ENCODE peak calls at places on chromosomes 1 and 21, in four cellular contexts. W is GM12878, S is K562, J is HepG2. Z is an unnamed sample.

GRCh38 chr1:147636314-147636713 is 34.0 kb downstream of the ACP6 start:
- DNase-seq in W (no peak), S (no peak), J (peak), Z (no peak)

GRCh38 chr1:231318015-231318355 is 19.7 kb downstream of the EXOC8 start:
- DNase-seq in W (no peak), S (no peak), J (no peak), Z (no peak)

GRCh38 chr1:64624446-64624766 is 120.5 kb upstream of the RAVER2 start:
- DNase-seq in W (no peak), S (no peak), J (no peak), Z (no peak)

GRCh38 chr1:51627672-51628071 is 10.8 kb downstream of the OSBPL9 start:
- DNase-seq in W (no peak), S (peak), J (peak), Z (peak)

GRCh38 chr1:20574686-20575543 is 14.0 kb upstream of the CDA start:
- DNase-seq in W (no peak), S (peak), J (peak), Z (peak)

GRCh38 chr1:39177641-39178040 is 26.9 kb upstream of the MACF1 start:
- DNase-seq in W (no peak), S (no peak), J (no peak), Z (no peak)

GRCh38 chr1:17012775-17013501 is 1.2 kb upstream of the ATP13A2 start:
- DNase-seq in W (no peak), S (no peak), J (no peak), Z (no peak)

GRCh38 chr1:234561322-234561721 is 48.7 kb downstream of the IRF2BP2 start:
- DNase-seq in W (no peak), S (no peak), J (peak), Z (no peak)

GRCh38 chr1:196115641-196116040 is 492.6 kb downstream of the KCNT2 start:
- DNase-seq in W (no peak), S (peak), J (no peak), Z (no peak)

GRCh38 chr1:58714594-58714993 is 14.7 kb upstream of the MYSM1 start:
- DNase-seq in W (no peak), S (no peak), J (no peak), Z (no peak)

GRCh38 chr1:157360021-157360390 is 192.3 kb downstream of the FCRL5 start:
- DNase-seq in W (no peak), S (no peak), J (no peak), Z (no peak)

GRCh38 chr1:172390620-172391491 is 29.6 kb upstream of the C1orf105 start:
- DNase-seq in W (peak), S (no peak), J (no peak), Z (no peak)

GRCh38 chr1:78577257-78578100 is 42.8 kb upstream of the IFI44L start:
- DNase-seq in W (no peak), S (no peak), J (no peak), Z (no peak)

GRCh38 chr1:159828916-159829634 is 2.4 kb downstream of the SLAMF8 start:
- DNase-seq in W (peak), S (peak), J (peak), Z (peak)

GRCh38 chr1:29645586-29645985 is 409.3 kb downstream of the PTPRU start:
- DNase-seq in W (no peak), S (no peak), J (no peak), Z (no peak)

GRCh38 chr1:19704247-19705113 is 39.8 kb downstream of the HTR6 start:
- DNase-seq in W (no peak), S (peak), J (peak), Z (peak)

GRCh38 chr1:224168859-224169380 is 14.1 kb upstream of the DEGS1 start:
- DNase-seq in W (peak), S (no peak), J (peak), Z (no peak)

GRCh38 chr1:190353538-190354101 is 124.0 kb downstream of the BRINP3 start:
- DNase-seq in W (no peak), S (no peak), J (no peak), Z (no peak)

GRCh38 chr1:156676450-156676819 is 772 bp downstream of the NES start:
- DNase-seq in W (no peak), S (no peak), J (no peak), Z (no peak)

GRCh38 chr1:53114090-53114489 is 28.3 kb downstream of the SLC1A7 start:
- DNase-seq in W (no peak), S (no peak), J (no peak), Z (no peak)

GRCh38 chr1:197692965-197693364 is 82.3 kb downstream of the DENND1B start:
- DNase-seq in W (no peak), S (peak), J (peak), Z (no peak)

GRCh38 chr1:43587594-43587993 is 56.9 kb downstream of the PTPRF start:
- DNase-seq in W (no peak), S (no peak), J (no peak), Z (no peak)

GRCh38 chr1:173191011-173191410 is 16.1 kb downstream of the TNFSF4 start:
- DNase-seq in W (no peak), S (no peak), J (no peak), Z (no peak)

GRCh38 chr1:103256490-103256889 is 148.2 kb upstream of the COL11A1 start:
- DNase-seq in W (no peak), S (no peak), J (no peak), Z (no peak)

GRCh38 chr21:42580793-42581201 is 67.1 kb downstream of the SLC37A1 start:
- DNase-seq in W (no peak), S (no peak), J (no peak), Z (no peak)

GRCh38 chr1:162942903-162943567 is 82.1 kb upstream of the CCDC190 start:
- DNase-seq in W (no peak), S (no peak), J (no peak), Z (no peak)

GRCh38 chr1:168396940-168397680 is 116.4 kb downstream of the TBX19 start:
- DNase-seq in W (no peak), S (no peak), J (no peak), Z (no peak)

GRCh38 chr1:20792177-20792576 is 5.1 kb upstream of the HP1BP3 start:
- DNase-seq in W (no peak), S (no peak), J (no peak), Z (no peak)

GRCh38 chr1:62131093-62131725 is 63.4 kb upstream of the L1TD1 start:
- DNase-seq in W (no peak), S (peak), J (peak), Z (peak)

GRCh38 chr1:81432654-81433109 is 368.1 kb upstream of the ADGRL2 start:
- DNase-seq in W (no peak), S (no peak), J (no peak), Z (no peak)

GRCh38 chr1:38699330-38700076 is 160.1 kb downstream of the RRAGC start:
- DNase-seq in W (no peak), S (no peak), J (no peak), Z (no peak)

GRCh38 chr21:38171723-38172344 is 85.0 kb upstream of the KCNJ15 start:
- DNase-seq in W (no peak), S (no peak), J (no peak), Z (no peak)

GRCh38 chr1:223620297-223620900 is 45.1 kb downstream of the CAPN8 start:
- DNase-seq in W (no peak), S (peak), J (no peak), Z (no peak)

GRCh38 chr21:36208326-36209013 is 51.8 kb downstream of the DOP1B start:
- DNase-seq in W (no peak), S (no peak), J (no peak), Z (no peak)
- TF ChIP-seq FOXK2 in W (no peak), S (no peak), J (no peak), Z (no peak)

GRCh38 chr1:22509815-22510214 is 53.5 kb upstream of the EPHA8 start:
- DNase-seq in W (no peak), S (no peak), J (no peak), Z (no peak)

GRCh38 chr1:22506130-22506692 is 54.6 kb downstream of the ZBTB40 start:
- DNase-seq in W (no peak), S (no peak), J (no peak), Z (no peak)

GRCh38 chr1:22507582-22507981 is 55.7 kb upstream of the EPHA8 start:
- DNase-seq in W (no peak), S (no peak), J (no peak), Z (peak)

GRCh38 chr1:22508991-22509390 is 54.3 kb upstream of the EPHA8 start:
- DNase-seq in W (no peak), S (no peak), J (no peak), Z (no peak)

GRCh38 chr1:22508329-22508728 is 55.0 kb upstream of the EPHA8 start:
- DNase-seq in W (no peak), S (no peak), J (no peak), Z (no peak)
- TF ChIP-seq TARDBP in W (no peak), S (no peak), J (no peak), Z (no peak)

GRCh38 chr1:186498695-186499389 is 37.9 kb upstream of the PDC start:
- DNase-seq in W (no peak), S (no peak), J (no peak), Z (no peak)
- TF ChIP-seq SP1 in W (no peak), S (no peak), J (no peak), Z (no peak)

GRCh38 chr1:42420911-42421585 is 34.8 kb downstream of the ZMYND12 start:
- DNase-seq in W (no peak), S (no peak), J (no peak), Z (peak)
- TF ChIP-seq FOXK2 in W (no peak), S (no peak), J (no peak), Z (no peak)

GRCh38 chr1:26921126-26921461 is 449 bp upstream of the NUDC start:
- DNase-seq in W (no peak), S (no peak), J (no peak), Z (no peak)

GRCh38 chr1:26923711-26924110 is 2.2 kb downstream of the NUDC start:
- DNase-seq in W (no peak), S (no peak), J (no peak), Z (no peak)

GRCh38 chr1:26921462-26922200 is at the start of gene NUDC:
- DNase-seq in W (peak), S (peak), J (peak), Z (peak)

GRCh38 chr1:26922901-26923300 is 1.4 kb downstream of the NUDC start:
- DNase-seq in W (no peak), S (no peak), J (peak), Z (no peak)

GRCh38 chr1:26922201-26922729 is 722 bp downstream of the NUDC start:
- DNase-seq in W (no peak), S (peak), J (no peak), Z (no peak)
- TF ChIP-seq TARDBP in W (no peak), S (no peak), J (no peak), Z (no peak)

GRCh38 chr21:45767071-45768006 is 123.8 kb downstream of the PCBP3 start:
- DNase-seq in W (no peak), S (no peak), J (no peak), Z (no peak)

GRCh38 chr21:45769239-45769758 is 125.8 kb downstream of the PCBP3 start:
- DNase-seq in W (no peak), S (no peak), J (no peak), Z (no peak)

GRCh38 chr21:45768741-45769049 is 125.2 kb downstream of the PCBP3 start:
- DNase-seq in W (no peak), S (no peak), J (no peak), Z (no peak)

GRCh38 chr21:45766501-45766900 is 123.0 kb downstream of the PCBP3 start:
- DNase-seq in W (no peak), S (no peak), J (no peak), Z (no peak)

DNA sequence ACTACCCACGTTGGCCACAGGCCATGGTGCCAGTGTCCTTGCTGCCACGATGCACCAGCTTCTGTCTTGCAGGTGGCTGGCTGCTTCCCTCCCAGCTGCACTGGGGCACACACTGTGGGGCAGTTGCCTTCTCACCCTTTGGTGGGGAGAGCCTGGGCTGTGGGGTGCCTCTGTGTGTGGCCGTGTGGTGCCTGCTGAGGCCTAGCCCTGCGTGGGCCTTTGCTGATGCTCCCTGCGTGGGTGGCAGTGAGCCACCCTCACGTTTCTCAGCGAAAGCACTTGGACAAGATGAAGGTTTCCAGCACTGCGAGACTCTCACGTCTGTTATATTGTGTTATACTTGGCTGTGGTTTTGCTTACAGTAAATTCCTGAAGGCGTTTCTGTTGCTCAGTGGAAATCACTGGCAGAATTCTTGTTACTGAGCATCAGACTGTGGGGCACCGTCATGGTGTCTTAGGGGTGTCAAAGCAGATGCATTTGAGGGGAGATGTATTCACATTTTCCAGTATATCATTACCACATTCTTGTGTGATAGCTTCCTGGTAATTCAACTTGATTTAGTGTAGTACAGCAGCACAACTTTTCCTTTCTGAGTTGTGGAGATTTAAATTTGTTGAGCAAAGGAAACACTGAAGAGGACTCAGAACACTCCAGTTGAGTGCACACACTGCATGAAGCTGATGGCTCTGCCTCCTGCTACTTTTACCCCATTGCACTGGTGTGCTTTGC is 124.7 kb downstream of the PCBP3 start:
- DNase-seq in W (no peak), S (no peak), J (no peak), Z (no peak)
- TF ChIP-seq SP1 in W (no peak), S (no peak), J (no peak), Z (no peak)

DNA sequence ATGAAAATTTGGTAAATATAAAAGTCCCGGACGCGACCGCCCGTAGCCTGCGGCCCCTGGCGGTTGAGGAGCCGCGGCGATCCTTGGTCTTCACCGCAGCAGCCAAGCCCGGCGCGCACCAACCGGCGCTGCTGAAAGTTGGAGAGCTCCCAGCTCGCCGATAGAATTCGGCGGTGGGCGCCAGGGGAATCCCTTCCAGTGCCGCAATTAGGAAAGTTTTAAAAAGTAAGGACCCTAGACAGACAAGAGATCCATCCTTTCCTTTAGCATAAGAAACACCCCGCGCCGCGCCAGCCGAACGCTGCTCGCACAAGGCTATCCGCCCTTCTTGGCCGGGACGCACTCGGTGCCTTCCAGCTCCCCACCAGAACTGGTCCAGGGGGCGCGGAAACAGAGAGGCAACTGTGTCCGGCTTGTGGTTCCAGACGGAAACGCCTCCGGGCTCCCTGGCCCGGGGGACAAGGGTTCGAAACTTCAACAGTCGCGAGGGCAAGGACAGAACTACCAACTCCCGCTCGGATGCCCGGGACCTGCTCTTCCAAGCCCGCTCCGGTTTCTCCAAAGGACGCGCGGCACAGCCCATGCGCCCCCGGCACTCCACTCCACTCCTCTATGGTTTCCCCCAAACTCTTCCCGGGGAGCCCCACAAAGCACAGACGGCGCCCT is 1.7 kb downstream of the FAM78B start:
- DNase-seq in W (no peak), S (peak), J (peak), Z (peak)
- TF ChIP-seq FOXK2 in W (no peak), S (no peak), J (no peak), Z (no peak)